ENCODE peak calls at places on chromosomes 7 and 10, in five cellular contexts. One of them, this sample, is unnamed.

GRCh38 chr10:22552888-22553378 is 161.4 kb downstream of the PIP4K2A start:
- DNase-seq in mesenchymal stem cell: peak; percentile 44
- DNase-seq in IMR-90: peak; percentile 18
- DNase-seq in mesendoderm: no peak
- DNase-seq in neuronal stem cell: no peak
- DNase-seq in this sample: no peak

GRCh38 chr7:98163269-98163668 is 48.0 kb upstream of the BHLHA15 start:
- DNase-seq in mesenchymal stem cell: no peak
- DNase-seq in IMR-90: no peak
- DNase-seq in mesendoderm: no peak
- DNase-seq in neuronal stem cell: no peak
- DNase-seq in this sample: no peak

GRCh38 chr10:24889636-24890035 is 62.8 kb downstream of the PRTFDC1 start:
- DNase-seq in mesenchymal stem cell: no peak
- DNase-seq in IMR-90: no peak
- DNase-seq in mesendoderm: no peak
- DNase-seq in neuronal stem cell: no peak
- DNase-seq in this sample: no peak

GRCh38 chr10:114319406-114320248 is 80.6 kb downstream of the VWA2 start:
- DNase-seq in mesenchymal stem cell: no peak
- DNase-seq in IMR-90: no peak
- DNase-seq in mesendoderm: no peak
- DNase-seq in neuronal stem cell: no peak
- DNase-seq in this sample: no peak

GRCh38 chr10:34736976-34737771 is 77.9 kb downstream of the PARD3 start:
- DNase-seq in mesenchymal stem cell: no peak
- DNase-seq in IMR-90: no peak
- DNase-seq in mesendoderm: peak; percentile 43
- DNase-seq in neuronal stem cell: no peak
- DNase-seq in this sample: no peak

GRCh38 chr7:78787854-78788253 is 665.6 kb downstream of the MAGI2 start:
- DNase-seq in mesenchymal stem cell: no peak
- DNase-seq in IMR-90: no peak
- DNase-seq in mesendoderm: no peak
- DNase-seq in neuronal stem cell: no peak
- DNase-seq in this sample: no peak

GRCh38 chr10:133401500-133401899 is 7.5 kb downstream of the MTG1 start:
- DNase-seq in mesenchymal stem cell: no peak
- DNase-seq in IMR-90: no peak
- DNase-seq in mesendoderm: no peak
- DNase-seq in neuronal stem cell: no peak
- DNase-seq in this sample: no peak

GRCh38 chr7:5685192-5685591 is 96.3 kb downstream of the RNF216 start:
- DNase-seq in mesenchymal stem cell: no peak
- DNase-seq in IMR-90: no peak
- DNase-seq in mesendoderm: no peak
- DNase-seq in neuronal stem cell: no peak
- DNase-seq in this sample: no peak

GRCh38 chr10:13877154-13877909 is 290.6 kb downstream of the PRPF18 start:
- DNase-seq in mesenchymal stem cell: peak; percentile 48
- DNase-seq in IMR-90: peak; percentile 57
- DNase-seq in mesendoderm: peak; percentile 33
- DNase-seq in neuronal stem cell: no peak
- DNase-seq in this sample: no peak

GRCh38 chr7:100642534-100642907 is 1.2 kb upstream of the TFR2 start:
- DNase-seq in mesenchymal stem cell: no peak
- DNase-seq in IMR-90: no peak
- DNase-seq in mesendoderm: no peak
- DNase-seq in neuronal stem cell: no peak
- DNase-seq in this sample: peak; percentile 70

GRCh38 chr10:2979267-2979660 is 88.1 kb upstream of the PFKP start:
- DNase-seq in mesenchymal stem cell: peak; percentile 30
- DNase-seq in IMR-90: peak; percentile 27
- DNase-seq in mesendoderm: no peak
- DNase-seq in neuronal stem cell: no peak
- DNase-seq in this sample: no peak

GRCh38 chr7:82050134-82050533 is 280.3 kb upstream of the HGF start:
- DNase-seq in mesenchymal stem cell: peak; percentile 95
- DNase-seq in IMR-90: peak; percentile 91
- DNase-seq in mesendoderm: peak; percentile 65
- DNase-seq in neuronal stem cell: no peak
- DNase-seq in this sample: no peak

GRCh38 chr10:37948210-37948609 is 28.2 kb downstream of the ZNF25 start:
- DNase-seq in mesenchymal stem cell: no peak
- DNase-seq in IMR-90: no peak
- DNase-seq in mesendoderm: no peak
- DNase-seq in neuronal stem cell: no peak
- DNase-seq in this sample: no peak

GRCh38 chr10:71265618-71266146 is 53.3 kb downstream of the UNC5B start:
- DNase-seq in mesenchymal stem cell: no peak
- DNase-seq in IMR-90: no peak
- DNase-seq in mesendoderm: no peak
- DNase-seq in neuronal stem cell: no peak
- DNase-seq in this sample: no peak

GRCh38 chr7:101728888-101729883 is 88.2 kb upstream of the CUX1 start:
- DNase-seq in mesenchymal stem cell: peak; percentile 94
- DNase-seq in IMR-90: peak; percentile 97
- DNase-seq in mesendoderm: no peak
- DNase-seq in neuronal stem cell: no peak
- DNase-seq in this sample: no peak

GRCh38 chr7:85554294-85554877 is 367.5 kb upstream of the SEMA3D start:
- DNase-seq in mesenchymal stem cell: peak; percentile 73
- DNase-seq in IMR-90: peak; percentile 82
- DNase-seq in mesendoderm: peak; percentile 67
- DNase-seq in neuronal stem cell: peak; percentile 50
- DNase-seq in this sample: no peak

GRCh38 chr10:85861513-85862197 is 504.9 kb downstream of the GRID1 start:
- DNase-seq in mesenchymal stem cell: no peak
- DNase-seq in IMR-90: no peak
- DNase-seq in mesendoderm: no peak
- DNase-seq in neuronal stem cell: no peak
- DNase-seq in this sample: no peak

GRCh38 chr10:126469692-126470091 is 81.4 kb upstream of the ADAM12 start:
- DNase-seq in mesenchymal stem cell: no peak
- DNase-seq in IMR-90: no peak
- DNase-seq in mesendoderm: no peak
- DNase-seq in neuronal stem cell: no peak
- DNase-seq in this sample: no peak

GRCh38 chr10:31623466-31623865 is 304.4 kb downstream of the ZEB1 start:
- DNase-seq in mesenchymal stem cell: no peak
- DNase-seq in IMR-90: peak; percentile 28
- DNase-seq in mesendoderm: no peak
- DNase-seq in neuronal stem cell: no peak
- DNase-seq in this sample: no peak

GRCh38 chr7:100894860-100895700 is 608 bp downstream of the ACHE start:
- DNase-seq in mesenchymal stem cell: peak; percentile 46
- DNase-seq in IMR-90: no peak
- DNase-seq in mesendoderm: peak; percentile 79
- DNase-seq in neuronal stem cell: peak; percentile 86
- DNase-seq in this sample: peak; percentile 80

GRCh38 chr10:118448744-118449143 is 106.6 kb upstream of the FAM204A start:
- DNase-seq in mesenchymal stem cell: no peak
- DNase-seq in IMR-90: no peak
- DNase-seq in mesendoderm: no peak
- DNase-seq in neuronal stem cell: no peak
- DNase-seq in this sample: no peak

GRCh38 chr7:31443457-31443856 is 70.4 kb upstream of the ITPRID1 start:
- DNase-seq in mesenchymal stem cell: peak; percentile 44
- DNase-seq in IMR-90: peak; percentile 45
- DNase-seq in mesendoderm: peak; percentile 91
- DNase-seq in neuronal stem cell: peak; percentile 45
- DNase-seq in this sample: peak; percentile 42

GRCh38 chr7:29208410-29209250 is 14.1 kb downstream of the CHN2 start:
- DNase-seq in mesenchymal stem cell: no peak
- DNase-seq in IMR-90: no peak
- DNase-seq in mesendoderm: no peak
- DNase-seq in neuronal stem cell: no peak
- DNase-seq in this sample: no peak

GRCh38 chr10:98170249-98171117 is 36.0 kb downstream of the R3HCC1L start:
- DNase-seq in mesenchymal stem cell: peak; percentile 59
- DNase-seq in IMR-90: peak; percentile 60
- DNase-seq in mesendoderm: peak; percentile 92
- DNase-seq in neuronal stem cell: peak; percentile 59
- DNase-seq in this sample: peak; percentile 77

GRCh38 chr10:131693766-131694165 is 207.0 kb upstream of the PPP2R2D start:
- DNase-seq in mesenchymal stem cell: no peak
- DNase-seq in IMR-90: no peak
- DNase-seq in mesendoderm: no peak
- DNase-seq in neuronal stem cell: no peak
- DNase-seq in this sample: no peak

GRCh38 chr10:108358912-108359311 is 1194.4 kb upstream of the SORCS1 start:
- DNase-seq in mesenchymal stem cell: peak; percentile 64
- DNase-seq in IMR-90: peak; percentile 82
- DNase-seq in mesendoderm: peak; percentile 3
- DNase-seq in neuronal stem cell: no peak
- DNase-seq in this sample: no peak

GRCh38 chr10:7767209-7767608 is 20.6 kb downstream of the KIN start:
- DNase-seq in mesenchymal stem cell: peak; percentile 58
- DNase-seq in IMR-90: peak; percentile 97
- DNase-seq in mesendoderm: no peak
- DNase-seq in neuronal stem cell: no peak
- DNase-seq in this sample: no peak

GRCh38 chr10:59633063-59633462 is 76.6 kb downstream of the SLC16A9 start:
- DNase-seq in mesenchymal stem cell: no peak
- DNase-seq in IMR-90: no peak
- DNase-seq in mesendoderm: peak; percentile 22
- DNase-seq in neuronal stem cell: no peak
- DNase-seq in this sample: no peak

GRCh38 chr7:121278120-121279021 is 50.4 kb upstream of the WNT16 start:
- DNase-seq in mesenchymal stem cell: peak; percentile 82
- DNase-seq in IMR-90: peak; percentile 76
- DNase-seq in mesendoderm: peak; percentile 11
- DNase-seq in neuronal stem cell: no peak
- DNase-seq in this sample: no peak

GRCh38 chr10:112461029-112461887 is 14.2 kb downstream of the VTI1A start:
- DNase-seq in mesenchymal stem cell: peak; percentile 73
- DNase-seq in IMR-90: peak; percentile 87
- DNase-seq in mesendoderm: peak; percentile 83
- DNase-seq in neuronal stem cell: no peak
- DNase-seq in this sample: no peak

GRCh38 chr10:16519908-16520861 is 1.5 kb downstream of the C1QL3 start:
- DNase-seq in mesenchymal stem cell: no peak
- DNase-seq in IMR-90: no peak
- DNase-seq in mesendoderm: peak; percentile 26
- DNase-seq in neuronal stem cell: no peak
- DNase-seq in this sample: peak; percentile 38

GRCh38 chr7:116500071-116500853 is 724 bp downstream of the CAV2 start:
- DNase-seq in mesenchymal stem cell: peak; percentile 65
- DNase-seq in IMR-90: peak; percentile 50
- DNase-seq in mesendoderm: peak; percentile 79
- DNase-seq in neuronal stem cell: no peak
- DNase-seq in this sample: peak; percentile 54

DNA sequence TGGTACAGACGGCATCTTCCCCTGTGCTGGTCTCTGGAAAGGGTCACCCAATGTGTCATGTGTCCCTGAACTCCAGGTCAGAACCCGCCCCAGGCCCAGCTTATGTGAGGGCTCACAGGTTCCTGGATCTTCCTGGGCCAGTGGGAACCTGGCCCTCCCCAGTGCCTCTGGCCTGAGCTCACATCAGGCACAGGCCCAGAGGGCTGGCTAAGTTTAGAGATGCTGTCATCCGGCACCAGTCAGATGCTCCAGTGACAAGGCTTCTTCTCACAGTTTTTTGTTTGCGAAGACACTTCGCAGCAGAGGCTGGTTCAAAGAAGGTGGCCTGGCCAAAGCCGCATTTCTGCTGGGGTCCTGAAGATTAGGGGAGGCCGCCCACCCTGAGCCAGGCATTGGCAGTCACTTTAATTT is 11.8 kb downstream of the CAMK2B start:
- DNase-seq in mesenchymal stem cell: no peak
- DNase-seq in IMR-90: no peak
- DNase-seq in mesendoderm: no peak
- DNase-seq in neuronal stem cell: no peak
- DNase-seq in this sample: no peak
- H3K9ac ChIP-seq in mesenchymal stem cell: no peak overlapping the region
- H3K9ac ChIP-seq in IMR-90: no peak overlapping the region
- H3K9ac ChIP-seq in mesendoderm: no peak overlapping the region
- H3K9ac ChIP-seq in neuronal stem cell: no peak overlapping the region
- H3K9ac ChIP-seq in this sample: no peak overlapping the region

GRCh38 chr7:142645777-142646176 is 103.5 kb upstream of the PRSS1 start:
- DNase-seq in mesenchymal stem cell: no peak
- DNase-seq in IMR-90: no peak
- DNase-seq in mesendoderm: no peak
- DNase-seq in neuronal stem cell: no peak
- DNase-seq in this sample: no peak
- H3K23ac ChIP-seq in mesenchymal stem cell: no peak overlapping the region
- H3K23ac ChIP-seq in IMR-90: no peak overlapping the region
- H3K23ac ChIP-seq in mesendoderm: no peak overlapping the region
- H3K23ac ChIP-seq in neuronal stem cell: no peak overlapping the region
- H3K23ac ChIP-seq in this sample: no peak overlapping the region

DNA sequence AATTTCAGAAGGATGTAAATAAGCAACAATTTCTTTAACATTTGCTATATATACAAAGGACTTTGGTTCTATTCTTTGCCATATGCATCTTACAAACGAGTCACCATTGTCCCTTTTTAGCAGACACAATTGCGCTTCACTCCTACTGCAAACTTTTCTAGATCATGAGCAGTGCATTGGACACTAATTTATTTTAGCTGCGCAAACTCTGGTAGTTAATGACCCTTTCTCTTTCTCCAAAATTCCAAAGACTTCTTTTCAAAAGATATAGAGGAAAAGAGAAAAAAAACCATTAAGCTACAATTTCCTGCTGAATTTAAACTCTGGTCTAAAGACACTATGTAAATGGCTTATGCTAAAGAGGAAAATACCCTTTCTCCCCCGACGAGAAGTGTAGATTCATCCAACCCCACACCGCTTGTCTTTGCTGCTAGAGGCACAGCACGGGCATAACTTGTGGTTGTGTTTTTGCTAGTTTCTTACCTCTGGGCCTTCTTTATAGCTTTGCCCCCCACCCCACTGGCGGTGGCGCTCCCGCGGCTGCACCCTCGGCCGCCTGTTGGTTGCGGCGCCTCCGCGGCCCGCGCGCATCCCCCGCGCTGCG is 84.0 kb downstream of the SNX10 start:
- DNase-seq in mesenchymal stem cell: no peak
- DNase-seq in IMR-90: no peak
- DNase-seq in mesendoderm: peak; percentile 46
- DNase-seq in neuronal stem cell: peak; percentile 48
- DNase-seq in this sample: no peak
- H3K9ac ChIP-seq in mesenchymal stem cell: no peak overlapping the region
- H3K9ac ChIP-seq in IMR-90: no peak overlapping the region
- H3K9ac ChIP-seq in mesendoderm: no peak overlapping the region
- H3K9ac ChIP-seq in neuronal stem cell: no peak overlapping the region
- H3K9ac ChIP-seq in this sample: no peak overlapping the region

GRCh38 chr7:54689394-54690058 is 69.5 kb downstream of the SEC61G start:
- DNase-seq in mesenchymal stem cell: no peak
- DNase-seq in IMR-90: no peak
- DNase-seq in mesendoderm: no peak
- DNase-seq in neuronal stem cell: no peak
- DNase-seq in this sample: no peak
- H3K23ac ChIP-seq in mesenchymal stem cell: no peak overlapping the region
- H3K23ac ChIP-seq in IMR-90: no peak overlapping the region
- H3K23ac ChIP-seq in mesendoderm: no peak overlapping the region
- H3K23ac ChIP-seq in neuronal stem cell: no peak overlapping the region
- H3K23ac ChIP-seq in this sample: no peak overlapping the region

GRCh38 chr7:93147358-93147757 is 827 bp downstream of the SAMD9L start:
- DNase-seq in mesenchymal stem cell: peak; percentile 57
- DNase-seq in IMR-90: peak; percentile 59
- DNase-seq in mesendoderm: no peak
- DNase-seq in neuronal stem cell: no peak
- DNase-seq in this sample: no peak
- H3K9ac ChIP-seq in mesenchymal stem cell: peak overlapping the region; percentile 96
- H3K9ac ChIP-seq in IMR-90: peak overlapping the region; percentile 26
- H3K9ac ChIP-seq in mesendoderm: no peak overlapping the region
- H3K9ac ChIP-seq in neuronal stem cell: no peak overlapping the region
- H3K9ac ChIP-seq in this sample: no peak overlapping the region